ENCODE peak calls at places on chromosomes 13 and 19, in six cellular contexts. H is GM23338, J is NB4, B is midbrain, Q is mesothelial cell of epicardium, N is foreskin fibroblast. C is an unnamed sample.

GRCh38 chr13:50129923-50130685 is 114.9 kb downstream of the KCNRG start:
- DNase-seq in N (peak; percentile 23), H (peak; percentile 73), B (no peak), J (peak; percentile 69), Q (no peak), C (no peak)

GRCh38 chr13:66087149-66087780 is 1142.9 kb downstream of the PCDH9 start:
- DNase-seq in Q (no peak), H (no peak), N (no peak), J (no peak), B (no peak), C (no peak)

GRCh38 chr19:7215176-7215575 is 79.0 kb downstream of the INSR start:
- DNase-seq in J (no peak), B (no peak), N (no peak), H (no peak), Q (no peak), C (no peak)

GRCh38 chr19:18999896-19000620 is 33.3 kb downstream of the SUGP2 start:
- DNase-seq in B (no peak), N (peak; percentile 10), Q (no peak), J (peak; percentile 52), H (peak; percentile 21), C (no peak)

GRCh38 chr19:33054623-33055022 is 10.1 kb downstream of the RHPN2 start:
- DNase-seq in J (no peak), Q (no peak), H (no peak), N (no peak), B (no peak), C (peak; percentile 91)

GRCh38 chr13:99702687-99703319 is 201.5 kb downstream of the TM9SF2 start:
- DNase-seq in H (peak; percentile 55), N (no peak), J (no peak), B (no peak), Q (no peak), C (no peak)

GRCh38 chr13:26320766-26321165 is 66.8 kb downstream of the CDK8 start:
- DNase-seq in N (no peak), H (no peak), Q (no peak), J (no peak), B (no peak), C (no peak)

GRCh38 chr19:50796634-50797428 is 6.6 kb downstream of the ACP4 start:
- DNase-seq in Q (no peak), J (no peak), B (no peak), N (no peak), H (no peak), C (no peak)

GRCh38 chr19:294341-294818 is 3.2 kb upstream of the PLPP2 start:
- DNase-seq in H (no peak), N (peak; percentile 35), Q (no peak), B (peak; percentile 5), J (no peak), C (no peak)

GRCh38 chr19:23116802-23117571 is at the start of gene ZNF730:
- DNase-seq in H (peak; percentile 81), J (peak; percentile 95), Q (peak; percentile 76), N (peak; percentile 40), B (peak; percentile 72), C (peak; percentile 60)

GRCh38 chr13:33235078-33235477 is 50.5 kb downstream of the STARD13 start:
- DNase-seq in B (no peak), H (no peak), J (no peak), Q (no peak), N (peak; percentile 73), C (no peak)

GRCh38 chr13:32117696-32118095 is 86.1 kb downstream of the FRY start:
- DNase-seq in Q (no peak), J (peak; percentile 96), N (no peak), H (no peak), B (no peak), C (no peak)

GRCh38 chr13:94114166-94114565 is 365.3 kb downstream of the DCT start:
- DNase-seq in B (no peak), H (no peak), J (no peak), Q (no peak), N (no peak), C (no peak)

GRCh38 chr13:104868806-104869205 is 1666.7 kb downstream of the EFNB2 start:
- DNase-seq in Q (no peak), H (no peak), B (no peak), J (no peak), N (no peak), C (no peak)

GRCh38 chr13:109666656-109667448 is 119.5 kb downstream of the IRS2 start:
- DNase-seq in J (no peak), N (peak; percentile 45), B (no peak), H (no peak), Q (no peak), C (no peak)

GRCh38 chr13:53052675-53053074 is 24.1 kb downstream of the OLFM4 start:
- DNase-seq in N (no peak), J (no peak), H (no peak), B (no peak), Q (no peak), C (no peak)

GRCh38 chr19:29872224-29872731 is 60.5 kb downstream of the CCNE1 start:
- DNase-seq in Q (no peak), J (no peak), B (no peak), H (peak; percentile 65), N (peak; percentile 17), C (no peak)

GRCh38 chr13:100658363-100658762 is 16.2 kb downstream of the TMTC4 start:
- DNase-seq in H (no peak), Q (no peak), N (no peak), B (no peak), J (peak; percentile 25), C (no peak)

GRCh38 chr19:3981373-3981735 is 3.9 kb downstream of the EEF2 start:
- DNase-seq in Q (no peak), H (no peak), J (peak; percentile 10), B (no peak), N (no peak), C (no peak)

GRCh38 chr19:49701271-49701786 is 10.4 kb downstream of the CPT1C start:
- DNase-seq in B (no peak), N (no peak), H (peak; percentile 34), J (no peak), Q (no peak), C (no peak)

GRCh38 chr13:49561064-49561410 is 24.3 kb downstream of the RCBTB1 start:
- DNase-seq in J (no peak), H (no peak), B (no peak), Q (no peak), N (no peak), C (no peak)

GRCh38 chr19:50453243-50453642 is 20.6 kb downstream of the MYBPC2 start:
- DNase-seq in N (no peak), B (no peak), J (no peak), H (no peak), Q (no peak), C (no peak)

GRCh38 chr13:30241537-30241936 is 65.8 kb downstream of the KATNAL1 start:
- DNase-seq in J (no peak), H (no peak), Q (no peak), N (no peak), B (no peak), C (no peak)

GRCh38 chr19:12828494-12828893 is 5.9 kb downstream of the RTBDN start:
- DNase-seq in H (peak; percentile 92), B (no peak), J (no peak), N (no peak), Q (no peak), C (no peak)

GRCh38 chr19:43525836-43526771 is 897 bp downstream of the ETHE1 start:
- DNase-seq in Q (no peak), H (peak; percentile 39), B (no peak), N (no peak), J (peak; percentile 59), C (peak; percentile 83)